ENCODE peak calls at places on chromosomes 11 and 22, in five cellular contexts. H, M, D, R and S are unnamed samples. For H3K27me3, the result is how much of the 10 kb centered on the place peaks cover.

GRCh38 chr22:30252411-30253204 is 6.0 kb upstream of the LIF start:
- DNase-seq in H (no peak), M (no peak), D (no peak), R (no peak), S (no peak)

GRCh38 chr11:119388103-119388502 is 6.6 kb upstream of the USP2 start:
- DNase-seq in H (no peak), M (no peak), D (no peak), R (no peak), S (no peak)

GRCh38 chr11:131910491-131911387 is 540.3 kb downstream of the NTM start:
- DNase-seq in H (peak), M (peak), D (no peak), R (peak), S (no peak)

GRCh38 chr11:17542249-17542648 is 2.0 kb downstream of the USH1C start:
- DNase-seq in H (no peak), M (no peak), D (no peak), R (no peak), S (no peak)

GRCh38 chr11:121904148-121904547 is 211.9 kb downstream of the BLID start:
- DNase-seq in H (no peak), M (no peak), D (no peak), R (no peak), S (no peak)

GRCh38 chr11:93849751-93850584 is 450 bp downstream of the VSTM5 start:
- DNase-seq in H (peak), M (no peak), D (peak), R (peak), S (no peak)

GRCh38 chr11:115409691-115410220 is 94.5 kb downstream of the CADM1 start:
- DNase-seq in H (no peak), M (peak), D (no peak), R (peak), S (no peak)

GRCh38 chr22:37804886-37805857 is 2.6 kb upstream of the GCAT start:
- DNase-seq in H (peak), M (peak), D (peak), R (peak), S (peak)

GRCh38 chr11:108269583-108269982 is 46.7 kb downstream of the ATM start:
- DNase-seq in H (no peak), M (no peak), D (no peak), R (no peak), S (no peak)
- H3K27ac ChIP-seq in H (no peak), M (no peak), D (no peak), R (no peak), S (no peak)

GRCh38 chr11:91497847-91498246 is 726.8 kb upstream of the FAT3 start:
- DNase-seq in H (no peak), M (no peak), D (no peak), R (no peak), S (no peak)

GRCh38 chr11:91489989-91490388 is 734.6 kb upstream of the FAT3 start:
- DNase-seq in H (peak), M (no peak), D (no peak), R (no peak), S (no peak)

GRCh38 chr11:91495837-91496236 is 728.8 kb upstream of the FAT3 start:
- DNase-seq in H (no peak), M (no peak), D (no peak), R (no peak), S (no peak)
- TF ChIP-seq CTCF in H (no peak), M (no peak), D (no peak), R (no peak), S (no peak)

GRCh38 chr22:26853071-26853470 is 195.7 kb downstream of the MIAT start:
- DNase-seq in H (no peak), M (no peak), D (no peak), R (no peak), S (no peak)

GRCh38 chr22:26853495-26853894 is 196.1 kb downstream of the MIAT start:
- DNase-seq in H (no peak), M (no peak), D (no peak), R (no peak), S (no peak)

GRCh38 chr22:26860233-26860765 is 202.9 kb downstream of the MIAT start:
- DNase-seq in H (no peak), M (no peak), D (no peak), R (no peak), S (no peak)

GRCh38 chr22:26852176-26852575 is 194.8 kb downstream of the MIAT start:
- DNase-seq in H (peak), M (no peak), D (no peak), R (peak), S (no peak)

DNA sequence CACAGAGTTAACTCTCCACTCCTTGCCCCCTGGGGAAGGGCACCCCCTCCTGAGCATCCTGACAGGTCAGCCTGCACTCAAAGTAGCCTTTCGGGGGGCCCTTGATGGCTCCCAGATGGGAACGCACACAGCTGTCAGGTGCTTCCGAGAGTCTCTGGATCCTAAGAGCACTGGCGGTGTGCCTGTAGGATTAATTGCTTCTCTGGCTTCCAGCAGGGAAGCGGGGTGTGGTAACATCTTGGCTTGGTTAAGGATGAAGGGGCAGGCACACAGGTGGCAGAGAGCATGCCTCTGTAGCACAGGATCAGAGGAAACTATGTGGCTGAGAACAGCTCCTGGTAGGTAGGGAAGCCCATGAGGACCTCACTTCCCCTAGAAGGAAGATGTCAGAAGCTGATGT is 199.8 kb downstream of the MIAT start:
- DNase-seq in H (no peak), M (no peak), D (no peak), R (no peak), S (no peak)
- H3K27me3 ChIP-seq in H (under half), M (under half), D (under half), R (under half), S (under half)

GRCh38 chr22:43345761-43346261 is 2.6 kb upstream of the SCUBE1 start:
- DNase-seq in H (no peak), M (no peak), D (no peak), R (no peak), S (no peak)

GRCh38 chr22:43345356-43345755 is 2.2 kb upstream of the SCUBE1 start:
- DNase-seq in H (no peak), M (no peak), D (no peak), R (no peak), S (no peak)

GRCh38 chr22:43349636-43350035 is 6.5 kb upstream of the SCUBE1 start:
- DNase-seq in H (no peak), M (no peak), D (no peak), R (no peak), S (no peak)

GRCh38 chr22:43343262-43343988 is at the start of gene SCUBE1:
- DNase-seq in H (peak), M (no peak), D (peak), R (peak), S (peak)

GRCh38 chr22:43346521-43346929 is 3.4 kb upstream of the SCUBE1 start:
- DNase-seq in H (peak), M (no peak), D (peak), R (peak), S (peak)
- H3K27ac ChIP-seq in H (no peak), M (no peak), D (no peak), R (no peak), S (no peak)

GRCh38 chr11:94973099-94973968 is at the start of the genes CWC15 and KDM4D:
- DNase-seq in H (peak), M (peak), D (peak), R (peak), S (peak)
- TF ChIP-seq CTCF in H (no peak), M (no peak), D (no peak), R (no peak), S (no peak)

GRCh38 chr11:72591023-72591422 is 83.2 kb downstream of the PDE2A start:
- DNase-seq in H (no peak), M (no peak), D (no peak), R (no peak), S (no peak)
- H3K27me3 ChIP-seq in H (under half), M (half or more), D (half or more), R (half or more), S (under half)

GRCh38 chr22:24503137-24503850 is 8.2 kb downstream of the UPB1 start:
- DNase-seq in H (peak), M (peak), D (peak), R (peak), S (peak)
- H3K27ac ChIP-seq in H (no peak), M (no peak), D (peak), R (no peak), S (no peak)

GRCh38 chr11:40517122-40517521 is 942.3 kb downstream of the LRRC4C start:
- DNase-seq in H (no peak), M (no peak), D (no peak), R (no peak), S (no peak)
- TF ChIP-seq CTCF in H (no peak), M (no peak), D (no peak), R (no peak), S (no peak)

DNA sequence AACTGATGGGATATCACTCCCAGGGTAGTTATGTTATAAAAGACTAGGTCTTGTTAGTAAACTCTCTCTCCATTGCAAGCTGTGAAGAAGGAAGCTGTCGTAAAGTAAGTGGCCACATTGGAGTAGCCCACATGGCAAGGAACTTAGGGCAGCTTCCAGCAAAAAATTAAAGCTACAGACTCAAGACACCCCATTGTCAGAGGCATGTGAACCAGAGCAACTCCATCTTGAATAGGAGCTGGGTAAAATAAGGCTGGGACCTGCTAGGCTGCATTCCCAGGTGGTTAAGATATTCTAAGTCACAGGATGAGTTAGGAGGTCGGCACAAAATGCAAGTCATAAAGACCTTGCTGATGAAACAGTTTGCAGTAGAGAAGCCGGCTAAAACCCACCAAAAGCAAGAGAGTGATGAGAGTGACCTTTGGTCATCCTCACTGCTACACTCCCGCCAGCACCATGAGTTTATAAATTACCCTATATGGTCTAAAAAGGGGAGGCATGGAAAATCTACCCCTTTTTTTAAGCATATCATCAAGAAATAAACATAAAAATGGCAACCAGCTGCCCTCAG is 23.9 kb downstream of the CCKBR start:
- DNase-seq in H (no peak), M (no peak), D (no peak), R (no peak), S (no peak)
- H3K27me3 ChIP-seq in H (under half), M (under half), D (under half), R (under half), S (under half)